ENCODE peak calls at places on chromosomes 13 and 19, in four cellular contexts. T, B, C and N are unnamed samples.

GRCh38 chr19:36046443-36047050 is 7.5 kb downstream of the THAP8 start:
- DNase-seq in T (no peak), B (no peak), C (no peak), N (no peak)

GRCh38 chr13:110089815-110090214 is 217.1 kb downstream of the COL4A1 start:
- DNase-seq in B (no peak), C (no peak), T (no peak), N (no peak)

GRCh38 chr19:1624458-1624857 is 19.2 kb upstream of the UQCR11 start:
- DNase-seq in T (peak), B (no peak), C (peak), N (no peak)

GRCh38 chr19:40671404-40671803 is 19.0 kb downstream of the NUMBL start:
- DNase-seq in C (no peak), T (no peak), B (no peak), N (no peak)

GRCh38 chr13:36323951-36324566 is 22.1 kb downstream of the SPART start:
- DNase-seq in B (no peak), T (no peak), C (no peak), N (no peak)

GRCh38 chr13:37069597-37070103 is 10.2 kb upstream of the SUPT20H start:
- DNase-seq in B (no peak), C (no peak), T (no peak), N (no peak)

GRCh38 chr13:94160875-94161274 is 318.6 kb downstream of the DCT start:
- DNase-seq in C (no peak), B (no peak), T (no peak), N (no peak)

GRCh38 chr19:52535831-52536800 is 8.6 kb downstream of the ZNF808 start:
- DNase-seq in B (peak), T (peak), C (peak), N (peak)

GRCh38 chr13:20461481-20461859 is 64.2 kb downstream of the CRYL1 start:
- DNase-seq in T (no peak), C (no peak), B (no peak), N (no peak)

GRCh38 chr13:111210945-111211469 is 95.9 kb downstream of the ARHGEF7 start:
- DNase-seq in T (no peak), C (no peak), B (no peak), N (no peak)

GRCh38 chr19:3979289-3979673 is 6.0 kb downstream of the EEF2 start:
- DNase-seq in C (no peak), T (no peak), B (no peak), N (peak)

GRCh38 chr19:2813235-2814160 is 6.2 kb upstream of the ZNF554 start:
- DNase-seq in C (no peak), T (no peak), B (no peak), N (no peak)
- TF ChIP-seq TAF1 in C (no peak), T (no peak), B (no peak), N (no peak)

GRCh38 chr13:51957377-51958216 is 53.7 kb downstream of the ATP7B start:
- DNase-seq in T (no peak), C (no peak), B (peak), N (no peak)

GRCh38 chr13:51959773-51960172 is 51.5 kb downstream of the ATP7B start:
- DNase-seq in T (peak), B (no peak), C (no peak), N (peak)

GRCh38 chr13:51955841-51956603 is 55.2 kb downstream of the ATP7B start:
- DNase-seq in B (no peak), C (no peak), T (no peak), N (no peak)

GRCh38 chr13:51956717-51957116 is 54.5 kb downstream of the ATP7B start:
- DNase-seq in T (no peak), B (no peak), C (no peak), N (no peak)

DNA sequence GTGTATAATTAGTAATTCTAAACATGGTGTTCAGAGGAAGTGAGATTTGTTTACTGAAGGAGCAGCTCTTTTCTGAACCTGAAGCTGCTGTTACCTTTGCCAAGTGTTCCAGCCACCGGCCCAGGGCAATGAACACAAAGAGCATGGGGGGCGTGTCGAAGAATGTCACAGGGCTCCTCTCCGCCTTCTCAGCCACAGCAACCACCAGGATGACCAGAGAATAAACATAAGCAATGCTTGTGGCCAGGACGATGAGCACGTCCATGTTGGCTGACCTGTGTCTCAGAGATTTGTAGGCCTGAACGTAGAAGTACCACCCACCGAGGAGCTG is 53.1 kb downstream of the ATP7B start:
- DNase-seq in C (no peak), T (no peak), B (no peak), N (no peak)
- TF ChIP-seq POLR2A in C (no peak), T (no peak), B (no peak), N (no peak)

DNA sequence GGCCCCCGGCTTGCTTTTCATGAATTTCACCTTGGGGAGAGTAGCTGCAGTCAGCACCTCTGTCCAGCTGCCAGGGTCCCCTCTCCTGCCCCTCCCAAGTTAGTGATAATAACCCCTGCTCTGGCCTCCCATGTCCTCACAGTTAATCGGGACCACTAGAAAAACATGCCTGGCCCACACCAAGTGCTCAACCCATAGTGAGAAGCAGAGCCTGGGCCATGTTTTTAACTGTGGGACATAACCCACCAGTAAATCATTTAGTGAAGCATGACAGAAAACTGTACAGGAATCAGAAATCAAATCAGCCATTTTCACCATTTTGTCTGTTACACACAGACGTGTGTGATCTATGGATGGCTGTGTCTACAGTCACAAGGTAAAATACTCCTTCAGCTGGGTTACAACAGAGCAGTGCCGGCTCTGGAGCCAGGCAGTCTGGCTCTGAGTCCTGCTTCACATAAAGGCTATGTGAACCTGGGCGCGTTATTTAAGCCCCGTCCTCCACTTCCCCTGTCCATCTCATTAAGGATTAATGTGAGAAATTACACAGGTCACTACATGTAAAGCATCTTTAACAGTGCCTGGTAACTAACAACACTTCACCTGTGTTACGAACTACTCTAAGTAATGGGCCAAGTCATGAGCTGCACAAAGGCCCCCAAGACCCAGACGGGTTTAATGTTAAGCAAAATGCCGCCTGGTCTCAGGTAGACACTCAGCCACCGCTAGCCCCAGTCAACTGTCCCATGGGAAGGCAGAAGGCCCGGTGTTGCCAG is 7.6 kb upstream of the ECH1 start:
- DNase-seq in C (no peak), B (no peak), T (no peak), N (no peak)
- TF ChIP-seq POLR2AphosphoS5 in C (peak), B (peak), T (peak), N (no peak)

GRCh38 chr19:13301627-13302334 is 151.6 kb downstream of the IER2 start:
- DNase-seq in C (no peak), T (no peak), B (no peak), N (no peak)

GRCh38 chr19:13300421-13301030 is 150.3 kb downstream of the IER2 start:
- DNase-seq in B (no peak), C (no peak), T (no peak), N (no peak)

GRCh38 chr19:13297023-13297422 is 146.8 kb downstream of the IER2 start:
- DNase-seq in C (no peak), T (no peak), B (no peak), N (no peak)

GRCh38 chr19:13298565-13299481 is 148.6 kb downstream of the IER2 start:
- DNase-seq in T (no peak), C (no peak), B (no peak), N (no peak)

GRCh38 chr19:13299838-13300237 is 149.6 kb downstream of the IER2 start:
- DNase-seq in T (no peak), C (no peak), B (no peak), N (no peak)
- TF ChIP-seq TAF1 in T (no peak), C (no peak), B (no peak), N (no peak)

GRCh38 chr13:104085611-104086010 is 1019.4 kb upstream of the SLC10A2 start:
- DNase-seq in T (no peak), B (no peak), C (no peak), N (no peak)

GRCh38 chr13:104086205-104086604 is 1020.0 kb upstream of the SLC10A2 start:
- DNase-seq in C (no peak), T (no peak), B (no peak), N (no peak)

GRCh38 chr13:104086759-104087158 is 1020.5 kb upstream of the SLC10A2 start:
- DNase-seq in C (no peak), T (no peak), B (no peak), N (no peak)
- TF ChIP-seq POLR2A in C (no peak), T (no peak), B (no peak), N (no peak)

GRCh38 chr19:43452517-43453045 is 12.8 kb downstream of the LYPD3 start:
- DNase-seq in B (no peak), T (no peak), C (no peak), N (no peak)

GRCh38 chr19:43450545-43450997 is 14.8 kb downstream of the LYPD3 start:
- DNase-seq in C (no peak), T (no peak), B (no peak), N (no peak)

GRCh38 chr19:43460362-43461016 is 4.9 kb downstream of the LYPD3 start:
- DNase-seq in B (no peak), C (no peak), T (no peak), N (no peak)

GRCh38 chr19:43457809-43458208 is 7.6 kb downstream of the LYPD3 start:
- DNase-seq in T (no peak), C (no peak), B (no peak), N (no peak)

GRCh38 chr19:43455321-43456113 is 9.9 kb downstream of the LYPD3 start:
- DNase-seq in B (no peak), C (no peak), T (no peak), N (no peak)
- TF ChIP-seq POLR2AphosphoS5 in B (no peak), C (no peak), T (no peak), N (no peak)

GRCh38 chr19:5083547-5083965 is 114.6 kb downstream of the KDM4B start:
- DNase-seq in B (no peak), C (no peak), T (no peak), N (no peak)

GRCh38 chr19:5085566-5085965 is 116.7 kb downstream of the KDM4B start:
- DNase-seq in T (no peak), B (no peak), C (no peak), N (no peak)

GRCh38 chr19:5089283-5089682 is 120.4 kb downstream of the KDM4B start:
- DNase-seq in T (no peak), B (no peak), C (no peak), N (no peak)

GRCh38 chr19:5086232-5086631 is 117.3 kb downstream of the KDM4B start:
- DNase-seq in T (no peak), C (no peak), B (no peak), N (no peak)

GRCh38 chr19:5086725-5087439 is 118.0 kb downstream of the KDM4B start:
- DNase-seq in B (no peak), C (peak), T (no peak), N (no peak)
- TF ChIP-seq TAF1 in B (no peak), C (no peak), T (no peak), N (no peak)